ENCODE peak calls at places on chromosomes 3 and 15, in seven cellular contexts. F is GM12865, G is fibroblast of villous mesenchyme, D is PC-9, J is mucosa of descending colon, S is nephron progenitor cell, N is upper lobe of right lung. K is an unnamed sample.

GRCh38 chr3:16448691-16449090 is 64.8 kb downstream of the RFTN1 start:
- DNase-seq in J (peak; percentile 38), F (no peak), D (peak; percentile 53), G (peak; percentile 96), N (no peak), S (no peak), K (no peak)

GRCh38 chr3:156749244-156749643 is 74.9 kb downstream of the TIPARP start:
- DNase-seq in J (no peak), N (no peak), F (no peak), D (no peak), S (peak; percentile 38), G (no peak), K (no peak)

GRCh38 chr3:82080261-82080660 is 318.8 kb upstream of the GBE1 start:
- DNase-seq in J (no peak), D (no peak), S (no peak), N (no peak), F (peak; percentile 57), G (no peak), K (no peak)

GRCh38 chr15:51869074-51869425 is 39.6 kb downstream of the TMOD3 start:
- DNase-seq in J (no peak), G (peak; percentile 70), N (no peak), F (no peak), S (no peak), D (peak; percentile 78), K (no peak)

GRCh38 chr3:8579943-8580342 is 64.7 kb downstream of the SSUH2 start:
- DNase-seq in D (no peak), F (no peak), S (no peak), N (no peak), J (no peak), G (no peak), K (no peak)

GRCh38 chr3:149352556-149352955 is 19.1 kb upstream of the TM4SF18 start:
- DNase-seq in S (peak; percentile 46), N (peak; percentile 84), F (peak; percentile 63), J (peak; percentile 52), G (peak; percentile 62), D (peak; percentile 49), K (no peak)

GRCh38 chr3:139477710-139478640 is 1.7 kb upstream of the RBP2 start:
- DNase-seq in D (peak; percentile 73), S (no peak), N (no peak), J (peak; percentile 50), G (no peak), F (no peak), K (no peak)

GRCh38 chr3:156601497-156601896 is 46.6 kb upstream of the SSR3 start:
- DNase-seq in J (no peak), N (no peak), G (no peak), S (no peak), D (peak; percentile 50), F (no peak), K (no peak)

GRCh38 chr3:71325715-71326114 is 257.8 kb downstream of the FOXP1 start:
- DNase-seq in G (no peak), J (no peak), F (no peak), N (no peak), S (no peak), D (no peak), K (no peak)

GRCh38 chr3:66302288-66302687 is 81.5 kb downstream of the SLC25A26 start:
- DNase-seq in J (no peak), D (no peak), G (no peak), F (peak; percentile 50), N (no peak), S (no peak), K (no peak)

GRCh38 chr3:98003306-98003969 is 31.2 kb upstream of the RIOX2 start:
- DNase-seq in G (no peak), F (peak; percentile 63), J (no peak), N (no peak), D (no peak), S (no peak), K (no peak)

GRCh38 chr3:128665362-128666021 is 14.9 kb upstream of the RPN1 start:
- DNase-seq in G (peak; percentile 12), S (no peak), D (no peak), J (no peak), F (no peak), N (no peak), K (peak; percentile 19)

GRCh38 chr3:123862152-123862551 is 22.0 kb downstream of the MYLK start:
- DNase-seq in J (no peak), F (no peak), S (no peak), N (no peak), D (no peak), G (no peak), K (no peak)

GRCh38 chr15:68608206-68608843 is 29.5 kb downstream of the CORO2B start:
- DNase-seq in J (peak; percentile 51), S (no peak), F (no peak), G (peak; percentile 77), D (no peak), N (no peak), K (no peak)

GRCh38 chr15:72758195-72758594 is 25.4 kb downstream of the ADPGK start:
- DNase-seq in F (no peak), N (no peak), G (peak; percentile 84), S (no peak), J (no peak), D (no peak), K (no peak)

DNA sequence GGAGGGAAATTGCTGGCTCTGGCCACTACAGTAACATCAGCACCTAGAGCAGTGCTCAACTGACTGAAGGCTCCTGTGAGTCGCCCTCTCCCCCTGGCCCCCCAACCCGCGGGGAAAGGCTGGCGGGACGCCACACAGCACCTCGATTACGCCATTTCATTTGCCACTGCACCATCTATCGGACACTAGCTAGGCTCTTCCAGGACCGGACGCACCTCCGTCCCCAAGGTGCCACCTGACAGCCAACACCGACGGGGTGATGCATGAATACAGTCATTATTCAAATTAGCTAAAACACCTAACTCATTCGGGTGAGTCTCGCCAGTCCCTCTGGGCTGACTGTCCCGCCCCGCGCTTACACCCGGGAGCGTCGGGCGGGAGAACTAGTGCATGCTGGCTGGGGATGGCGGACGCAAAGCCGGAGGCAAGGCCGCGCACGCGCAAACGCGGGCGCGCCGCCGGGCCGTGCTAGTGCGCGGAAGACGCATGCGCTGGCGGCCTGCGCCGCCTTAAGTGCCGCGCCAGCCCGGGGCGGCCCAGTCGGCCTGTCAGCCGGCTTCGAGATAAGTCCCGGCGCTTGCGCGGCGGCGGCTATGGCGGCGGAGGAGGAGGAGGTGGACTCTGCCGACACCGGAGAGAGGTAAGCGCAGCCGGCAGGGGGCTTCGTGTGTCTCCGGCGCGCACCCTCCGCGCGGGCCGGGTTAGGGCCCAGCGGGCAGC is at the start of gene ABHD5:
- DNase-seq in F (peak; percentile 98), D (peak; percentile 90), J (peak; percentile 95), N (peak; percentile 95), S (peak; percentile 92), G (peak; percentile 95), K (peak; percentile 96)
- TF ChIP-seq CTCF in F (peak; percentile 39), D (no peak), J (peak; percentile 7), N (peak; percentile 4), S (peak; percentile 39), G (peak; percentile 25), K (peak; percentile 69)

GRCh38 chr3:126487151-126487771 is 11.6 kb upstream of the ZXDC start:
- DNase-seq in S (peak; percentile 30), G (no peak), D (no peak), N (no peak), F (no peak), J (no peak), K (peak; percentile 70)
- TF ChIP-seq CTCF in S (no peak), G (no peak), D (no peak), N (peak; percentile 19), F (no peak), J (no peak), K (peak; percentile 46)

DNA sequence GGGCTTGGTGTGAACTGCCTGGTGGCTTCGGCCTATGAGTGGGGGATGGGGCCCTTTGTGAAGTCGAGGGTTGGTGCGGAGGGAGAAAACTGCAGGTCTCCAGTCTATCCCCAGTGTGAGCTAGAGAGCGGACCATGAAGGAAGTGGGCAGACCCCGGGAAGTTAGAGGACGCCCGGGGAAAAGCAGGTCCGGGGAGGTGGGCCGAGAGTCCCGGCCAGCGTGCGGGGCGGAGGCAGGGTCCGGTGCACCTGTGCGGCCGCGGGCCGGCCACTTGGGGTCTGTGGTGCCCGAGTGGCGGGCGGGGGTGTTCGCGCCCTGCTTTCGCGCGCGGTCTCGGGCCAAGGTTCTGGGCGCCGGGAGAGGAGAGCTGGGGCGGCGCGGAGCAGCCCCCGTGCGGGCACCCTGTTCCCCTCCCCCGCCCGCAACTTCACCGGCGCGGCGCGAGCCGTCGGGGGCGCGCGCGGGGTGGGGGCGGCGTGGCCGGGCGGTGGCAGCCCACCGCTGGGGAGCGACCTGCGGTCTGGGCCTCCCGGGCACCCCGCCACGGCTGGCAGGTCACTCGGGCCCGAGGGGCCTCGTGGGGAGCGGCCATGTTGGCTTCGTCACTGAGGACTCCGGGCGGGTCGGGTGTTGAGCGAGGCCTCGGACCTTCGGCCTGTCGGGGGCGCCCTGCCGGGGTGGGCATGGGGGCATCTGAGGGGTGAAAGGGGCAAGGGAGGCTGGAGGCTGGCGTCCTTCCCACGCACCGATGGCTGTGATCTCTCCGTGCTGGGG is 4.8 kb downstream of the UBE2E1 start:
- DNase-seq in J (peak; percentile 78), N (peak; percentile 83), S (peak; percentile 57), G (peak; percentile 22), D (no peak), F (peak; percentile 69), K (peak; percentile 92)
- TF ChIP-seq CTCF in J (no peak), N (peak; percentile 2), S (no peak), G (peak; percentile 18), D (no peak), F (peak; percentile 13), K (peak; percentile 63)

GRCh38 chr3:38276917-38277630 is 5.0 kb upstream of the SLC22A14 start:
- DNase-seq in S (no peak), D (no peak), G (no peak), F (no peak), J (no peak), N (no peak), K (no peak)

GRCh38 chr3:38276081-38276916 is 5.8 kb upstream of the SLC22A14 start:
- DNase-seq in J (no peak), G (no peak), F (no peak), S (no peak), N (no peak), D (no peak), K (no peak)

GRCh38 chr3:38278841-38279240 is 3.3 kb upstream of the SLC22A14 start:
- DNase-seq in J (no peak), N (no peak), D (no peak), F (no peak), G (no peak), S (no peak), K (no peak)

GRCh38 chr3:38283810-38284775 is 2.0 kb downstream of the SLC22A14 start:
- DNase-seq in G (peak; percentile 47), F (no peak), S (no peak), J (no peak), N (no peak), D (no peak), K (no peak)

DNA sequence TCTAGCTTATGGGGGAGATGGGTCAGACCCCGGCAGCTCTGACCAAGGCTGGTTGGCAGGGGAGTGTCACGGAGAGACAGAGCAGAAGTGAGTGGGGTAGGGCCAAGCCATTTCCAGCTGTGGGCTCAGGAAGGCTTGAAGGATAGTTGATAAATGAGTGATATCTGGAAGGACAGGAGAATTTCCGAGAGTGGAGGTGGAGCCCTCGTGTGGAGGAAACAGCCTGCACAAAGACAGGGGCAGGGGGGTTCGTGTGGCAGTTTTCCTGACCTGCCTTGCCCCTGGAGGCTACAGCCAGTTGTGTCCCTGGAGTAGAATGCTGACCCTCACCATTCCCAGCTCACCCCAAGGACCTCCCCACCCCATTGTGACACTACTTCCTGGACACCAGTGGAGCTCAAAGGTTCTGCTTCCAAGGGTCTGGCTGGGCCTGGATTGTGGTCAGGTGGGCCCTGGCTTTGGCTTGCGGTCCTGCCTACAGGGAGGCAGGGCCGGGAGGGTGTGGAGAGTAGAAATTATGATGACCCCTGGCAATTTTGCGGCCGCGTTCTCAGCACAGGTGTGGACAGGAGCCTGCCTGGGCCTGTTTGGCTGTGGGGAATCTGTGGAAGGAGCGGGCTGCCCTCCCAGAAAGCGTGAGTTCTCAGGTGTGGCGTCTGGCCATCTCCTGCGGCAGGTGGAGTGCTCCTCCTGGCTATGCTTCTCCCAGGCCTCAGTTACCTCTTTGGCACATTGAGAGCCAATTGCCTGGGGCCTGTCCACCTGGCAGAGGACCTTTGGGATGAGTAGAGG is at the start of gene SLC22A14:
- DNase-seq in J (no peak), D (no peak), F (peak; percentile 13), S (no peak), N (no peak), G (no peak), K (no peak)
- TF ChIP-seq CTCF in J (no peak), D (no peak), F (peak; percentile 37), S (no peak), N (no peak), G (no peak), K (peak; percentile 29)